ENCODE peak calls at places on chromosomes 6 and 20, in six cellular contexts. X, Q, B, P, V and T are unnamed samples.

GRCh38 chr20:45646898-45647297 is 15.8 kb upstream of the WFDC9 start:
- DNase-seq in X (no peak), Q (no peak), B (no peak), P (no peak), V (no peak), T (no peak)

GRCh38 chr6:139369568-139370046 is 4.8 kb downstream of the CITED2 start:
- DNase-seq in X (no peak), Q (no peak), B (no peak), P (peak; percentile 80), V (peak; percentile 27), T (peak; percentile 84)

GRCh38 chr6:65117854-65118409 is 589.1 kb downstream of the EYS start:
- DNase-seq in X (no peak), Q (no peak), B (no peak), P (no peak), V (no peak), T (no peak)

GRCh38 chr6:73728548-73729205 is 32.7 kb downstream of the CD109 start:
- DNase-seq in X (no peak), Q (no peak), B (no peak), P (no peak), V (no peak), T (peak; percentile 28)

GRCh38 chr6:75893058-75893775 is 144.2 kb downstream of the MYO6 start:
- DNase-seq in X (no peak), Q (peak; percentile 63), B (no peak), P (peak; percentile 80), V (peak; percentile 57), T (peak; percentile 71)

GRCh38 chr6:160221423-160221822 is 37.2 kb downstream of the SLC22A2 start:
- DNase-seq in X (no peak), Q (no peak), B (no peak), P (no peak), V (peak; percentile 46), T (peak; percentile 43)

GRCh38 chr6:105748737-105749161 is 337.4 kb upstream of the PRDM1 start:
- DNase-seq in X (no peak), Q (no peak), B (no peak), P (peak; percentile 85), V (peak; percentile 22), T (peak; percentile 59)

GRCh38 chr6:15953152-15953880 is 175.6 kb upstream of the MYLIP start:
- DNase-seq in X (no peak), Q (no peak), B (no peak), P (no peak), V (no peak), T (no peak)

GRCh38 chr6:30644769-30645168 is 2.2 kb upstream of the C6orf136 start:
- DNase-seq in X (no peak), Q (no peak), B (no peak), P (no peak), V (no peak), T (no peak)

GRCh38 chr6:30647802-30648460 is 998 bp downstream of the C6orf136 start:
- DNase-seq in X (no peak), Q (no peak), B (no peak), P (no peak), V (no peak), T (peak; percentile 92)

GRCh38 chr6:30646450-30647038 is 389 bp upstream of the C6orf136 start:
- DNase-seq in X (no peak), Q (no peak), B (peak; percentile 98), P (no peak), V (no peak), T (no peak)

GRCh38 chr6:30647039-30647801 is at the start of gene C6orf136:
- DNase-seq in X (peak; percentile 95), Q (peak; percentile 87), B (peak; percentile 86), P (peak; percentile 91), V (peak; percentile 93), T (peak; percentile 96)

GRCh38 chr6:30645989-30646388 is 944 bp upstream of the C6orf136 start:
- DNase-seq in X (no peak), Q (no peak), B (no peak), P (no peak), V (no peak), T (no peak)
- TF ChIP-seq CTCF in X (no peak), Q (no peak), B (no peak), P (no peak), V (no peak), T (no peak)

GRCh38 chr6:136551103-136551502 is 881 bp upstream of the MAP7 start:
- DNase-seq in X (no peak), Q (no peak), B (no peak), P (no peak), V (no peak), T (no peak)

GRCh38 chr6:136552054-136552453 is 1.8 kb upstream of the MAP7 start:
- DNase-seq in X (no peak), Q (no peak), B (no peak), P (no peak), V (no peak), T (no peak)

GRCh38 chr6:136550045-136550329 is 235 bp downstream of the MAP7 start:
- DNase-seq in X (no peak), Q (no peak), B (no peak), P (no peak), V (no peak), T (no peak)

GRCh38 chr6:136549359-136550044 is 720 bp downstream of the MAP7 start:
- DNase-seq in X (no peak), Q (no peak), B (peak; percentile 59), P (no peak), V (peak; percentile 49), T (no peak)

GRCh38 chr6:136550330-136551071 is at the start of gene MAP7:
- DNase-seq in X (peak; percentile 52), Q (peak; percentile 75), B (peak; percentile 91), P (peak; percentile 18), V (peak; percentile 80), T (peak; percentile 60)
- TF ChIP-seq POLR2A in X (no peak), Q (no peak), B (no peak), P (no peak), V (peak; percentile 44), T (no peak)

GRCh38 chr20:54294094-54294493 is 86.2 kb downstream of the PFDN4 start:
- DNase-seq in X (no peak), Q (no peak), B (no peak), P (no peak), V (no peak), T (no peak)

GRCh38 chr20:54293526-54293925 is 85.6 kb downstream of the PFDN4 start:
- DNase-seq in X (no peak), Q (no peak), B (no peak), P (no peak), V (no peak), T (no peak)

GRCh38 chr20:54290636-54291035 is 82.7 kb downstream of the PFDN4 start:
- DNase-seq in X (no peak), Q (no peak), B (no peak), P (no peak), V (no peak), T (peak; percentile 26)

GRCh38 chr20:54291339-54292060 is 83.6 kb downstream of the PFDN4 start:
- DNase-seq in X (no peak), Q (no peak), B (no peak), P (no peak), V (no peak), T (no peak)

GRCh38 chr20:54292186-54292585 is 84.3 kb downstream of the PFDN4 start:
- DNase-seq in X (no peak), Q (no peak), B (no peak), P (peak; percentile 25), V (no peak), T (no peak)
- TF ChIP-seq CTCF in X (no peak), Q (no peak), B (no peak), P (no peak), V (no peak), T (no peak)

GRCh38 chr6:42025790-42026311 is 24.5 kb upstream of the TAF8 start:
- DNase-seq in X (no peak), Q (no peak), B (no peak), P (no peak), V (no peak), T (no peak)

GRCh38 chr6:42022755-42023384 is 27.5 kb upstream of the TAF8 start:
- DNase-seq in X (no peak), Q (no peak), B (no peak), P (no peak), V (no peak), T (no peak)

GRCh38 chr6:42026540-42026939 is 23.8 kb upstream of the TAF8 start:
- DNase-seq in X (no peak), Q (no peak), B (no peak), P (no peak), V (no peak), T (no peak)

GRCh38 chr6:42021847-42022754 is 28.2 kb upstream of the TAF8 start:
- DNase-seq in X (no peak), Q (no peak), B (peak; percentile 77), P (no peak), V (no peak), T (no peak)

DNA sequence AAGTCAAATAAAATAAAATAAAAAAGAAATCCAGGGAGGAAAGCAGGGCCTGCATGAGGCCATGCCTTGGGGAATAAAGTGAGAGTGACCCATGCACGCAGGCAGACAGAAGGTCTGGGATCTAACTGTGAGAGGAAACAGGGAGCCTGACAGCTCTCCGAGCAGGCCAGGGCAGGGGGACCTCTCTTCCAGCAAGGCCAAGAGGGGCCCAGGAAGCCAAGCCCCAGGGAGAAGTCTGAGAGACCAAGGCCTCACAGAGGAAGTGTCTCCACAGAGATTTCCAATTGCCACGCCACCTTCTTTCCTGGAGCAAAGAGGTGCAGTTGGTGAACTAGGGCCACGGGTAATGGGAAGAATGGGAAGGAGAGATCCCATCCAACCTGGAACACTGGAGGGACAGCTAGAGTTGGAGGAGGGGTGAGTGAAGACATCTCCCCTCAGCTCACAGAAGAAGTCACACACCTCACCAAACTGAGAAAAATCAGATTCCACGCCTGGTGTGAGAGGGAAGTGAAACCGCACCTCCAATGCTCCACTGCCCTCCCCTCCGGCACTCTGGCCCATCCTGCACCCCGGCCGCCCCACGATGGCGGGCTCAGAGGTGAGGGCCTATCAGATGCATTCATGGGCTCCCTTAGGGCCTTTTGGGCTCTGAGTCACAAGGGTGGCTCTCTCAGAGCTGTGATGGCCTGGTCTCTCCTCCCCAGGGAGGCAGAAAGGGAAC is 25.1 kb upstream of the TAF8 start:
- DNase-seq in X (no peak), Q (no peak), B (peak; percentile 86), P (no peak), V (no peak), T (peak; percentile 89)
- TF ChIP-seq POLR2A in X (no peak), Q (no peak), B (no peak), P (no peak), V (no peak), T (no peak)

DNA sequence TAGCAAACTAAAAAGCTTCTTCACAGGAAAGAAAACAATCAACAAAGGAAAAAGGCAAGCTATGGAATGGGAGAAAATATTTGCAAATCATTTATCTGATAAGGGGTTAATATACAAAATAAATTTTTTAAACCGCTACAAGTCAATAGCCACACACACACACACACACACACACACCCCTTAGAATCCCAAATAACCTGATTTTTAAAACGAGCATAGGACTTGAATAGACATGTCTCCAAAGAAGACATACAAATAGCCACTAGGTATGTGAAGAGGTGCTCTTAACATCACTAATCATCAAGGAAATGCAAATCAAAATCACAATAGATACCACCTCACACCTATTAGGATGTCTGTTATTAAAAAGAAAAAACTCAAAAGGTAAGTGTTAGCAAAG is 187.7 kb downstream of the TRIM27 start:
- DNase-seq in X (no peak), Q (no peak), B (no peak), P (no peak), V (no peak), T (no peak)
- TF ChIP-seq CTCF in X (no peak), Q (no peak), B (no peak), P (no peak), V (no peak), T (no peak)

DNA sequence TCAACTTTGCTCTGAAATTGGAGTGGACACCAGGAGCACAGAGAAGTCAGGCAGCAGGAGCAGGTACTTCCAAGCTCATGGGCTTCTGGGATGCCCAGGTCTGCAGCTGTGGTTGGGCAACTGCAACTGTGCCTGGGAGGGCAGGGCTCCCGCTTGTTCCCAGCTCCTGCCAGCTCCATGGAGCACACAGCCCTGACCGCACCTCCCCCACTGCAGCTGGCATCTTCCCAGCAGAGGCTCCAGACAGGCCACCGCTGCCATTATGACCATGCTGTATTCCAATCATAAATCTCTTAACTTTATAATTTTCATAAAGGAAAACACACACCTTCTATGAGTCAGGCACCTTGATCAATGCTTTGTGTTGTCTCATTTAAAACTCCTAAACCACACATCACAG is 36.9 kb downstream of the STK38 start:
- DNase-seq in X (no peak), Q (no peak), B (peak; percentile 91), P (no peak), V (no peak), T (no peak)
- TF ChIP-seq POLR2A in X (no peak), Q (no peak), B (no peak), P (no peak), V (no peak), T (no peak)